ENCODE peak calls at places on chromosome 9, in nine cellular contexts. T is hepatocyte, O is AG09309, I is uterus, D is cardiac fibroblast, Y is nephron progenitor cell, K is ovary, Z is AG10803, G is H9. X is an unnamed sample.

GRCh38 chr9:134647359-134648115 is 5.9 kb downstream of the COL5A1 start:
- DNase-seq in T (no peak), O (no peak), I (no peak), D (no peak), Y (no peak), K (no peak), Z (no peak), G (no peak), X (no peak)

GRCh38 chr9:90838098-90838497 is 36.5 kb downstream of the SYK start:
- DNase-seq in T (no peak), O (no peak), I (no peak), D (no peak), Y (no peak), K (no peak), Z (no peak), G (peak), X (no peak)

GRCh38 chr9:135655317-135656003 is 7.6 kb upstream of the LCN9 start:
- DNase-seq in T (no peak), O (no peak), I (no peak), D (no peak), Y (no peak), K (no peak), Z (no peak), G (no peak), X (no peak)

GRCh38 chr9:98208635-98209034 is 16.2 kb upstream of the CORO2A start:
- DNase-seq in T (no peak), O (no peak), I (no peak), D (no peak), Y (no peak), K (no peak), Z (no peak), G (no peak), X (no peak)

GRCh38 chr9:133360400-133361393 is 4.3 kb downstream of the SURF2 start:
- DNase-seq in T (no peak), O (no peak), I (no peak), D (no peak), Y (no peak), K (no peak), Z (no peak), G (no peak), X (no peak)

GRCh38 chr9:93668261-93668871 is 92.0 kb downstream of the PHF2 start:
- DNase-seq in T (no peak), O (no peak), I (no peak), D (no peak), Y (no peak), K (peak), Z (no peak), G (peak), X (no peak)

GRCh38 chr9:95724253-95724991 is 151.1 kb upstream of the ERCC6L2 start:
- DNase-seq in T (no peak), O (no peak), I (no peak), D (no peak), Y (no peak), K (no peak), Z (no peak), G (no peak), X (no peak)

GRCh38 chr9:104868303-104868686 is 59.7 kb downstream of the ABCA1 start:
- DNase-seq in T (no peak), O (no peak), I (no peak), D (no peak), Y (peak), K (no peak), Z (no peak), G (no peak), X (peak)

GRCh38 chr9:98372077-98372812 is 116.8 kb upstream of the TBC1D2 start:
- DNase-seq in T (no peak), O (no peak), I (no peak), D (no peak), Y (no peak), K (no peak), Z (no peak), G (no peak), X (no peak)

GRCh38 chr9:93898026-93898425 is 57.1 kb downstream of the BARX1 start:
- DNase-seq in T (no peak), O (no peak), I (no peak), D (no peak), Y (no peak), K (no peak), Z (no peak), G (peak), X (no peak)

GRCh38 chr9:93110400-93110855 is 14.4 kb downstream of the CARD19 start:
- DNase-seq in T (no peak), O (no peak), I (peak), D (no peak), Y (no peak), K (peak), Z (no peak), G (no peak), X (no peak)

DNA sequence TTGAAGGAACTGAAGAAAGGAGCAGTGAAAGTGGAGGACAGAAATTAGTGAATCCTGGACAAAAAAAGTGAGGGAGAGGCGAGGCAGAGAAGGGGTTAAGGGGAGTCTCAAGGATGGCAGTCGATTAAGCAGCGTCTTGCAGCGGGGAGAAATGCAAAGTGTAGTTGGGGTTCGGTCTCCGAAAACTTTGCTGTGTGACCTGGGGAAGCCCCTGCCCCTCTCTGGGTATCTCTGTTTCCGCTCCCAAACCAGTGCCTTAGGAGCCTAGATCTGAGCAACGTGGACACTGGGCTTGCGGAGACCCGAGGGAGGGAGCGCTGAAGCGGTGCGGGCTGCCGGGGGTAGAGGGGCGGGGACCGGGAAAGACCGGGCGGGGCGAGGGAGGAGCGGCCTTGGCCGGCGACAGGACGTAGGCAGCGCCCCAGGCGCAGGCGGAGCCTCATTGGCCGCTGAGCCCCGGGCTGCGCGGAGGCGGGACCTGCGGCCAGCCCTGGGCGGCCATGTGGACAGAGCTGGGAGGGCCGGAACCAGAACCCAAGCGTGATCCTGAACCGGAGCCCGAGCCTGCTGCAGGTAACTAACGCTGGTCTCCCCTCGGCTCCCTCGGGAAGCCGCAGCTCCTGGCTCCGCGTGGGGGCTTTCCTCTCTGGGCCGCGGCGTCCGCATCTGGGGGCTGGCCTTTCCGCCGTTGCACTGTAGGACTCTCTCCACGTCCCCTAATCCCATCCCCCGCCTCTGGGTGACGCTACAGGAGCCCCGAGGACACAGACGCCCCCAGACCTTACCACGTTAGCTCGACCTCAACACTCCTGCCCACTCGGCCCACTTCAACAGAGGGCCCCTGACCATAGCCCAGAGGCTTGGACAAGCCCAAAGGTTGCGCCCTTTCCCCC is at the start of gene ALDH1B1:
- DNase-seq in T (peak), O (peak), I (peak), D (peak), Y (peak), K (peak), Z (peak), G (peak), X (peak)
- TF ChIP-seq CTCF in T (peak), O (peak), I (no peak), D (peak), Y (no peak), K (no peak), Z (peak), G (peak), X (peak)

GRCh38 chr9:110912701-110913291 is 125.5 kb downstream of the LPAR1 start:
- DNase-seq in T (no peak), O (no peak), I (no peak), D (peak), Y (no peak), K (no peak), Z (peak), G (no peak), X (peak)
- TF ChIP-seq CTCF in T (no peak), O (no peak), I (no peak), D (no peak), Y (no peak), K (no peak), Z (no peak), G (no peak), X (no peak)

DNA sequence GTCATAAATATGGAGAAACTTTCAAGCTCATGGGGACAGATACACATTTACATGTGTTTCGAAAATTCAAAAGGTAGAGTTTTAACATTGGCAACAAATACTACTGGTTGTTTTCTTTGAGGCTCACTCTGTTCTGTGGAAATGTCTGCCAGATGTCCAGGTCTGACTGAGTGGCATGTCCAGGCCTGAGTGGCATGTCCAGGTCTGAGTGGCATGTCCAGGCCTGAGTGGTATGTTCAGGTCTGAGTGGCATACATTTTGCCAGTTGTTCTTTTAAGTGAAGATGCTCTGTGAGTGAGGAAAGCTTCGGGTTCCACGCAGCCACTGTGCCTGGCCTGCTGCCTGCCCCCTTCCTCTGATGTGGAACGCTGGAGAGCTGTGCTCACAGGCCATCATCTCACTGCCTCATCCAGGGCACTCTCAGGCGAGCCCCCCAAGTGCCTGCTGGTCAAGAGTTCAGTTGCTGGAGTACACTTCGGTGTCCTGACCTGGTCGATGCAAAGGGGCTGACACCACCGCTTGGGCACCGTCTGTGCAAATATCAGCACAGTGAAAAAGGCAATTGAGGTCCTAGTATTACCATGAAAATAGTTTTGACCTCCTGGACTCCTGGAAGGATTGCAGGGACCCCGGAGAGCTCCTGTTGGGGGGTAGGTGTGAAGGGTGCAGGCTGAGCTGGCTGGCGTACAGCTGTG is 89.9 kb downstream of the EHMT1 start:
- DNase-seq in T (no peak), O (no peak), I (no peak), D (no peak), Y (no peak), K (no peak), Z (no peak), G (no peak), X (no peak)
- TF ChIP-seq CTCF in T (no peak), O (no peak), I (no peak), D (no peak), Y (no peak), K (no peak), Z (no peak), G (no peak), X (no peak)

DNA sequence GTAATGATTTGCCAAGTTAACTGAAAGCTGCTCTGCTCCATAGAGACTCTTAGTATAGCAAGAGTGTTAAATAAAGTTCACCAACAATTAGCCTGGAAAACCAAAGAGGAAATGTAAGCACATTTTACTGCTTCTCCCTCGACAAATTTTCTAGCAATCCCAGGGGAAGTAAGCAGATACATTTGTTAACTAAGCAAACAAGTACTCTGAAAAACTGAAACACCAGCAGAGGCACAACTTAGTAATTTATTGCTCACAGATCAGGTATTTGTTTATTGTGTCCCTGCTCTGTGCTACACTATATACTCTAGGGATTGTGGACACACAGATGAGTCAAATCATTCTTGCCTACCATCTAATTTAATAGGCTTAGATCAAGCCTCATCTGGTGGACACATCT is 162.1 kb downstream of the GLIS3 start:
- DNase-seq in T (no peak), O (peak), I (no peak), D (peak), Y (no peak), K (no peak), Z (peak), G (no peak), X (peak)
- TF ChIP-seq CTCF in T (no peak), O (no peak), I (no peak), D (no peak), Y (no peak), K (no peak), Z (no peak), G (no peak), X (no peak)

X was measured in cardiac muscle cell.